ENCODE peak calls at places on chromosome 3, in five cellular contexts. U, X, W, Q and R are unnamed samples.

GRCh38 chr3:72690646-72691045 is 157.6 kb downstream of the SHQ1 start:
- DNase-seq in U (no peak), X (no peak), W (no peak), Q (no peak), R (no peak)

GRCh38 chr3:21062724-21063436 is 688.1 kb downstream of the ZNF385D start:
- DNase-seq in U (no peak), X (no peak), W (no peak), Q (peak; percentile 28), R (no peak)

GRCh38 chr3:60870396-60870795 is 380.9 kb downstream of the FHIT start:
- DNase-seq in U (no peak), X (no peak), W (no peak), Q (no peak), R (no peak)

GRCh38 chr3:105304487-105304886 is 62.2 kb upstream of the ALCAM start:
- DNase-seq in U (peak; percentile 85), X (no peak), W (no peak), Q (peak; percentile 16), R (no peak)

GRCh38 chr3:128317101-128317697 is 149.5 kb downstream of the DNAJB8 start:
- DNase-seq in U (no peak), X (peak; percentile 14), W (no peak), Q (no peak), R (no peak)

GRCh38 chr3:141776376-141776775 is 13.2 kb downstream of the GRK7 start:
- DNase-seq in U (no peak), X (no peak), W (no peak), Q (no peak), R (no peak)

GRCh38 chr3:153245661-153246060 is 83.6 kb downstream of the RAP2B start:
- DNase-seq in U (no peak), X (no peak), W (no peak), Q (no peak), R (no peak)

GRCh38 chr3:127630811-127631714 is 2.1 kb downstream of the PODXL2 start:
- DNase-seq in U (no peak), X (no peak), W (no peak), Q (no peak), R (no peak)

GRCh38 chr3:48697952-48698351 is 12.2 kb upstream of the NCKIPSD start:
- DNase-seq in U (no peak), X (no peak), W (no peak), Q (peak; percentile 14), R (no peak)

GRCh38 chr3:69288161-69288895 is 97.6 kb downstream of the FRMD4B start:
- DNase-seq in U (peak; percentile 22), X (no peak), W (no peak), Q (no peak), R (no peak)

GRCh38 chr3:182597621-182598041 is 195.7 kb upstream of the ATP11B start:
- DNase-seq in U (peak; percentile 88), X (no peak), W (peak; percentile 31), Q (no peak), R (no peak)

GRCh38 chr3:78919021-78919755 is 848.6 kb downstream of the ROBO1 start:
- DNase-seq in U (peak; percentile 92), X (no peak), W (no peak), Q (peak; percentile 68), R (no peak)

GRCh38 chr3:121916189-121916588 is 22.0 kb downstream of the SLC15A2 start:
- DNase-seq in U (no peak), X (no peak), W (no peak), Q (no peak), R (no peak)

GRCh38 chr3:129195731-129196256 is 12.1 kb upstream of the CNBP start:
- DNase-seq in U (peak; percentile 95), X (no peak), W (peak; percentile 88), Q (peak; percentile 94), R (peak; percentile 61)

GRCh38 chr3:17800232-17800631 is 57.8 kb upstream of the TBC1D5 start:
- DNase-seq in U (peak; percentile 29), X (no peak), W (no peak), Q (no peak), R (peak; percentile 12)

GRCh38 chr3:103218793-103219192 is 784.0 kb downstream of the ZPLD1 start:
- DNase-seq in U (peak; percentile 64), X (no peak), W (no peak), Q (no peak), R (no peak)

GRCh38 chr3:10702961-10703740 is 112.9 kb upstream of the SLC6A11 start:
- DNase-seq in U (no peak), X (no peak), W (no peak), Q (no peak), R (no peak)

GRCh38 chr3:191030491-191030890 is 168.0 kb upstream of the GMNC start:
- DNase-seq in U (no peak), X (no peak), W (no peak), Q (peak; percentile 26), R (no peak)

GRCh38 chr3:194489736-194490612 is 3.2 kb upstream of the ATP13A3 start:
- DNase-seq in U (peak; percentile 60), X (no peak), W (no peak), Q (peak; percentile 78), R (no peak)

GRCh38 chr3:195246608-195247007 is 24.4 kb downstream of the XXYLT1 start:
- DNase-seq in U (no peak), X (no peak), W (no peak), Q (no peak), R (no peak)

GRCh38 chr3:46968783-46969428 is 7.6 kb downstream of the CCDC12 start:
- DNase-seq in U (no peak), X (no peak), W (no peak), Q (no peak), R (no peak)

GRCh38 chr3:132726341-132726823 is 4.2 kb upstream of the NPHP3 start:
- DNase-seq in U (peak; percentile 11), X (no peak), W (peak; percentile 19), Q (peak; percentile 50), R (no peak)

GRCh38 chr3:62100233-62100989 is 272.9 kb downstream of the FEZF2 start:
- DNase-seq in U (no peak), X (no peak), W (no peak), Q (peak; percentile 28), R (no peak)

GRCh38 chr3:133112666-133113065 is 74.5 kb downstream of the TMEM108 start:
- DNase-seq in U (peak; percentile 20), X (no peak), W (no peak), Q (peak; percentile 14), R (no peak)

GRCh38 chr3:49501258-49501609 is 31.2 kb downstream of the DAG1 start:
- DNase-seq in U (no peak), X (no peak), W (no peak), Q (no peak), R (no peak)

GRCh38 chr3:185657691-185658503 is 71.8 kb downstream of the SENP2 start:
- DNase-seq in U (no peak), X (no peak), W (no peak), Q (no peak), R (no peak)

GRCh38 chr3:155424041-155424605 is 130.6 kb upstream of the STRIT1 start:
- DNase-seq in U (no peak), X (no peak), W (no peak), Q (no peak), R (no peak)

GRCh38 chr3:21859124-21859781 is 108.2 kb upstream of the ZNF385D start:
- DNase-seq in U (no peak), X (no peak), W (peak; percentile 9), Q (no peak), R (no peak)

GRCh38 chr3:47910777-47911440 is 105.3 kb downstream of the MAP4 start:
- DNase-seq in U (peak; percentile 94), X (no peak), W (peak; percentile 84), Q (peak; percentile 44), R (peak; percentile 66)

GRCh38 chr3:138398791-138399575 is 35.4 kb upstream of the ESYT3 start:
- DNase-seq in U (peak; percentile 11), X (no peak), W (no peak), Q (no peak), R (no peak)

GRCh38 chr3:53130179-53131135 is at the start of gene RFT1:
- DNase-seq in U (peak; percentile 94), X (peak; percentile 99), W (peak; percentile 91), Q (peak; percentile 97), R (no peak)

GRCh38 chr3:115217678-115218451 is 70.8 kb upstream of the ZBTB20 start:
- DNase-seq in U (peak; percentile 83), X (peak; percentile 56), W (peak; percentile 40), Q (peak; percentile 81), R (no peak)

GRCh38 chr3:72520690-72521308 is 327.4 kb downstream of the SHQ1 start:
- DNase-seq in U (peak; percentile 94), X (no peak), W (peak; percentile 42), Q (no peak), R (peak; percentile 70)

GRCh38 chr3:173632945-173633344 is 235.4 kb downstream of the NLGN1 start:
- DNase-seq in U (no peak), X (no peak), W (no peak), Q (no peak), R (no peak)

GRCh38 chr3:173639098-173639497 is 241.6 kb downstream of the NLGN1 start:
- DNase-seq in U (no peak), X (no peak), W (no peak), Q (no peak), R (no peak)

GRCh38 chr3:173630849-173631248 is 233.3 kb downstream of the NLGN1 start:
- DNase-seq in U (no peak), X (no peak), W (no peak), Q (no peak), R (no peak)

DNA sequence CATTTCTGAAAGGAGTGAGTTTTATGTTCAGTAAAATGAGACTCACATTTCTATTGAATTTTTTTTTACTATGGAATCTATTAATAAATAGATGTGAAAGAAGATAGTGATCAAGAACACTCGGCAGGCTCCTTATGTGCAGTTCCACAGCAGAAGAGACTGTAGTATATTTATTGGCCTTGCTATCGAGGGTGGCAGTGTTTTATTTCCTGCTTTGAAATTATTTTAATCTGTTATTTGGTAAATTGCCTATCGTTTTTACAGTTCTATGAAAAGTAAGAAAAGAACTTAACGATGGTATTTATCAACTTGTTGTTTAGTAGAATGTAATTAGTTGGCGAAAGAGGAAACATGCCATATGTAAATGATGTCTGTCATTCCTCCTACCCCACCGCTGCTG is 238.3 kb downstream of the NLGN1 start:
- DNase-seq in U (no peak), X (no peak), W (no peak), Q (no peak), R (no peak)
- TF ChIP-seq CTCF in U (no peak), X (no peak), W (no peak), Q (no peak), R (no peak)

GRCh38 chr3:113533534-113533892 is 1.2 kb downstream of the SIDT1 start:
- DNase-seq in U (no peak), X (no peak), W (no peak), Q (no peak), R (no peak)
- H3K4me3 ChIP-seq in U (peak overlapping the region; percentile 48), X (peak overlapping the region; percentile 61), W (peak overlapping the region; percentile 50), Q (peak overlapping the region; percentile 31), R (peak overlapping the region; percentile 55)

GRCh38 chr3:80526153-80526552 is 758.4 kb upstream of the ROBO1 start:
- DNase-seq in U (no peak), X (no peak), W (no peak), Q (no peak), R (no peak)
- TF ChIP-seq CTCF in U (no peak), X (no peak), W (peak; percentile 4), Q (no peak), R (peak; percentile 47)

GRCh38 chr3:32644380-32644779 is 40.6 kb upstream of the CNOT10 start:
- DNase-seq in U (no peak), X (no peak), W (no peak), Q (no peak), R (no peak)
- H3K4me3 ChIP-seq in U (no peak overlapping the region), X (no peak overlapping the region), W (no peak overlapping the region), Q (no peak overlapping the region), R (no peak overlapping the region)

GRCh38 chr3:165624761-165625160 is 212.5 kb downstream of the BCHE start:
- DNase-seq in U (peak; percentile 3), X (no peak), W (no peak), Q (peak; percentile 10), R (no peak)
- TF ChIP-seq CTCF in U (no peak), X (peak; percentile 12), W (peak; percentile 35), Q (peak; percentile 69), R (peak; percentile 55)